ENCODE peak calls at places on chromosomes 13 and 19, in five cellular contexts. J is H9, H is left ventricle myocardium inferior, U is NCI-H146, C is heart left ventricle. W is an unnamed sample.

GRCh38 chr19:57357406-57357805 is 5.9 kb upstream of the TRAPPC2B start:
- DNase-seq in J (no peak), H (no peak), U (no peak), C (no peak), W (no peak)

GRCh38 chr19:30664358-30665058 is 292.3 kb downstream of the ZNF536 start:
- DNase-seq in J (peak; percentile 53), H (peak; percentile 63), U (no peak), C (peak; percentile 67), W (peak; percentile 72)

GRCh38 chr19:38202504-38202903 is 21.5 kb downstream of the DPF1 start:
- DNase-seq in J (no peak), H (no peak), U (no peak), C (no peak), W (no peak)

GRCh38 chr13:96200810-96201209 is 110.9 kb downstream of the HS6ST3 start:
- DNase-seq in J (no peak), H (no peak), U (no peak), C (no peak), W (no peak)

GRCh38 chr19:53907690-53908089 is 1.4 kb upstream of the CACNG7 start:
- DNase-seq in J (no peak), H (no peak), U (no peak), C (no peak), W (no peak)

GRCh38 chr13:87680298-87680697 is 9.1 kb downstream of the SLITRK5 start:
- DNase-seq in J (no peak), H (no peak), U (peak; percentile 68), C (no peak), W (no peak)

GRCh38 chr13:91058066-91058465 is 289.4 kb upstream of the MIR17HG start:
- DNase-seq in J (peak; percentile 35), H (no peak), U (no peak), C (no peak), W (no peak)

GRCh38 chr19:2922987-2923386 is 21.8 kb downstream of the ZNF77 start:
- DNase-seq in J (peak; percentile 49), H (no peak), U (peak; percentile 21), C (no peak), W (no peak)

GRCh38 chr19:54473071-54473941 is at the start of gene CDC42EP5:
- DNase-seq in J (peak; percentile 40), H (peak; percentile 82), U (no peak), C (peak; percentile 84), W (peak; percentile 68)

GRCh38 chr19:52896431-52897148 is 845 bp downstream of the ZNF320 start:
- DNase-seq in J (peak; percentile 40), H (no peak), U (peak; percentile 70), C (peak; percentile 46), W (no peak)

GRCh38 chr13:81017525-81018152 is 676.7 kb upstream of the SPRY2 start:
- DNase-seq in J (no peak), H (no peak), U (peak; percentile 50), C (no peak), W (no peak)

GRCh38 chr19:42121036-42121621 is 11.1 kb downstream of the POU2F2 start:
- DNase-seq in J (no peak), H (no peak), U (no peak), C (no peak), W (no peak)

GRCh38 chr19:55117063-55117635 is 288 bp downstream of the PPP1R12C start:
- DNase-seq in J (no peak), H (no peak), U (peak; percentile 36), C (peak; percentile 46), W (no peak)

GRCh38 chr13:75687145-75687763 is 51.1 kb downstream of the LMO7 start:
- DNase-seq in J (no peak), H (no peak), U (peak; percentile 14), C (no peak), W (no peak)

GRCh38 chr13:70585109-70585508 is 476.9 kb upstream of the KLHL1 start:
- DNase-seq in J (no peak), H (no peak), U (no peak), C (no peak), W (no peak)

GRCh38 chr13:75566658-75567057 is 17.1 kb downstream of the UCHL3 start:
- DNase-seq in J (no peak), H (no peak), U (no peak), C (no peak), W (no peak)

GRCh38 chr19:13082192-13083007 is 20.3 kb downstream of the LYL1 start:
- DNase-seq in J (peak; percentile 71), H (no peak), U (peak; percentile 94), C (peak; percentile 50), W (peak; percentile 85)

GRCh38 chr19:40143612-40144011 is 47.6 kb upstream of the MAP3K10 start:
- DNase-seq in J (no peak), H (peak; percentile 28), U (no peak), C (no peak), W (no peak)

GRCh38 chr13:43664700-43665191 is 122.0 kb downstream of the ENOX1 start:
- DNase-seq in J (no peak), H (peak; percentile 16), U (no peak), C (no peak), W (no peak)

GRCh38 chr19:16822648-16823047 is 6.5 kb upstream of the SIN3B start:
- DNase-seq in J (no peak), H (no peak), U (no peak), C (no peak), W (no peak)

GRCh38 chr13:112958127-112958989 is 10.7 kb upstream of the MCF2L start:
- DNase-seq in J (no peak), H (no peak), U (no peak), C (no peak), W (peak; percentile 15)

GRCh38 chr19:50433201-50434180 is 799 bp downstream of the MYBPC2 start:
- DNase-seq in J (no peak), H (no peak), U (no peak), C (no peak), W (no peak)

GRCh38 chr13:51479199-51479523 is 26.3 kb upstream of the INTS6 start:
- DNase-seq in J (no peak), H (no peak), U (no peak), C (no peak), W (no peak)

GRCh38 chr13:95300625-95301134 is 571 bp downstream of the ABCC4 start:
- DNase-seq in J (peak; percentile 50), H (peak; percentile 64), U (peak; percentile 67), C (peak; percentile 84), W (peak; percentile 47)

W was measured in right lobe of liver.